ENCODE peak calls at places on chromosomes 16 and 17, in seven cellular contexts. R is colonic mucosa, H is thyroid gland, T is cardiac muscle cell, J is IMR-90, F is thoracic aorta, X is tibial artery. C is an unnamed sample.
A peak's percentile ranks its signal among the peaks of the same experiment; 100 is the strongest.

GRCh38 chr16:23469814-23470213 is 16.8 kb upstream of the COG7 start:
- DNase-seq in R (no peak), H (peak; percentile 77), T (no peak), J (peak; percentile 54), F (no peak), X (no peak), C (no peak)

GRCh38 chr16:72987480-72987901 is 60.4 kb downstream of the ZFHX3 start:
- DNase-seq in R (no peak), H (no peak), T (no peak), J (no peak), F (no peak), X (no peak), C (no peak)

GRCh38 chr17:31595076-31595475 is 203.6 kb downstream of the RAB11FIP4 start:
- DNase-seq in R (no peak), H (no peak), T (no peak), J (peak; percentile 66), F (no peak), X (no peak), C (no peak)

GRCh38 chr16:35185366-35186044 is 1726.1 kb downstream of the TP53TG3F start:
- DNase-seq in R (no peak), H (no peak), T (no peak), J (no peak), F (no peak), X (no peak), C (no peak)

GRCh38 chr16:68227850-68228553 is 7.9 kb downstream of the ESRP2 start:
- DNase-seq in R (no peak), H (peak; percentile 57), T (no peak), J (no peak), F (no peak), X (no peak), C (no peak)

GRCh38 chr16:16042076-16042475 is 92.7 kb downstream of the ABCC1 start:
- DNase-seq in R (no peak), H (peak; percentile 63), T (peak; percentile 49), J (peak; percentile 88), F (peak; percentile 43), X (no peak), C (no peak)

GRCh38 chr16:69318911-69319289 is 7.8 kb downstream of the VPS4A start:
- DNase-seq in R (no peak), H (no peak), T (no peak), J (no peak), F (no peak), X (peak; percentile 9), C (no peak)

GRCh38 chr17:79619196-79619595 is 8.3 kb upstream of the RBFOX3 start:
- DNase-seq in R (no peak), H (no peak), T (no peak), J (no peak), F (no peak), X (no peak), C (no peak)

GRCh38 chr16:75593825-75594820 is 27.9 kb downstream of the GABARAPL2 start:
- DNase-seq in R (no peak), H (no peak), T (no peak), J (peak; percentile 83), F (no peak), X (no peak), C (peak; percentile 67)

GRCh38 chr17:37278247-37278894 is 97.4 kb upstream of the C17orf78 start:
- DNase-seq in R (no peak), H (no peak), T (no peak), J (no peak), F (no peak), X (no peak), C (no peak)

GRCh38 chr17:74921045-74921681 is 1.9 kb downstream of the USH1G start:
- DNase-seq in R (no peak), H (no peak), T (no peak), J (no peak), F (no peak), X (no peak), C (no peak)

GRCh38 chr17:17206913-17207368 is 808 bp upstream of the PLD6 start:
- DNase-seq in R (no peak), H (no peak), T (no peak), J (no peak), F (no peak), X (peak; percentile 51), C (no peak)

GRCh38 chr17:2964370-2964769 is 99.0 kb downstream of the OR1D5 start:
- DNase-seq in R (no peak), H (no peak), T (no peak), J (no peak), F (no peak), X (no peak), C (no peak)

GRCh38 chr17:1177099-1177996 is 2.4 kb downstream of the ABR start:
- DNase-seq in R (no peak), H (no peak), T (peak; percentile 52), J (peak; percentile 44), F (no peak), X (no peak), C (no peak)

GRCh38 chr17:66807182-66807581 is 27.7 kb upstream of the CACNG5 start:
- DNase-seq in R (no peak), H (no peak), T (no peak), J (no peak), F (no peak), X (no peak), C (no peak)

GRCh38 chr16:700684-701584 is 4.7 kb downstream of the FBXL16 start:
- DNase-seq in R (no peak), H (no peak), T (peak; percentile 79), J (no peak), F (no peak), X (no peak), C (no peak)

GRCh38 chr17:80107231-80108021 is 6.0 kb downstream of the GAA start:
- DNase-seq in R (no peak), H (peak; percentile 1), T (no peak), J (no peak), F (no peak), X (no peak), C (no peak)

GRCh38 chr16:57736419-57737281 is 1.1 kb downstream of the KATNB1 start:
- DNase-seq in R (peak; percentile 72), H (peak; percentile 72), T (peak; percentile 20), J (peak; percentile 87), F (no peak), X (no peak), C (no peak)

GRCh38 chr16:11446566-11447119 is 101.4 kb downstream of the RMI2 start:
- DNase-seq in R (no peak), H (no peak), T (no peak), J (no peak), F (no peak), X (no peak), C (no peak)

GRCh38 chr16:4578961-4579530 is 22.9 kb downstream of the C16orf96 start:
- DNase-seq in R (no peak), H (no peak), T (no peak), J (no peak), F (no peak), X (no peak), C (no peak)

GRCh38 chr17:39617446-39618251 is 9.1 kb upstream of the PPP1R1B start:
- DNase-seq in R (peak; percentile 79), H (peak; percentile 80), T (peak; percentile 57), J (peak; percentile 13), F (no peak), X (peak; percentile 51), C (no peak)

GRCh38 chr17:60559995-60560859 is 34.2 kb upstream of the APPBP2 start:
- DNase-seq in R (no peak), H (no peak), T (no peak), J (no peak), F (no peak), X (no peak), C (no peak)

GRCh38 chr17:31842416-31843381 is 16.3 kb downstream of the COPRS start:
- DNase-seq in R (peak; percentile 79), H (peak; percentile 90), T (peak; percentile 88), J (peak; percentile 77), F (no peak), X (peak; percentile 64), C (peak; percentile 76)

GRCh38 chr17:47423406-47424295 is 99.9 kb downstream of the EFCAB13 start:
- DNase-seq in R (peak; percentile 55), H (peak; percentile 46), T (peak; percentile 15), J (no peak), F (no peak), X (no peak), C (peak; percentile 5)

GRCh38 chr17:38550661-38551060 is 55.1 kb downstream of the SRCIN1 start:
- DNase-seq in R (no peak), H (no peak), T (no peak), J (peak; percentile 54), F (peak; percentile 30), X (no peak), C (no peak)

GRCh38 chr16:56801762-56802161 is 63.2 kb upstream of the SLC12A3 start:
- DNase-seq in R (no peak), H (no peak), T (no peak), J (no peak), F (no peak), X (no peak), C (no peak)

GRCh38 chr17:33435716-33436301 is 142.7 kb upstream of the ASIC2 start:
- DNase-seq in R (no peak), H (no peak), T (no peak), J (no peak), F (no peak), X (no peak), C (no peak)

GRCh38 chr17:63439682-63440081 is 6.4 kb downstream of the CYB561 start:
- DNase-seq in R (no peak), H (no peak), T (no peak), J (peak; percentile 51), F (no peak), X (no peak), C (no peak)
- H3K27ac ChIP-seq in R (peak overlapping the region; percentile 42), H (peak overlapping the region; percentile 58), T (no peak overlapping the region), J (no peak overlapping the region), F (no peak overlapping the region), X (no peak overlapping the region), C (no peak overlapping the region)

GRCh38 chr16:31785126-31785525 is 88.5 kb upstream of the ZNF267 start:
- DNase-seq in R (no peak), H (no peak), T (no peak), J (no peak), F (no peak), X (no peak), C (no peak)

DNA sequence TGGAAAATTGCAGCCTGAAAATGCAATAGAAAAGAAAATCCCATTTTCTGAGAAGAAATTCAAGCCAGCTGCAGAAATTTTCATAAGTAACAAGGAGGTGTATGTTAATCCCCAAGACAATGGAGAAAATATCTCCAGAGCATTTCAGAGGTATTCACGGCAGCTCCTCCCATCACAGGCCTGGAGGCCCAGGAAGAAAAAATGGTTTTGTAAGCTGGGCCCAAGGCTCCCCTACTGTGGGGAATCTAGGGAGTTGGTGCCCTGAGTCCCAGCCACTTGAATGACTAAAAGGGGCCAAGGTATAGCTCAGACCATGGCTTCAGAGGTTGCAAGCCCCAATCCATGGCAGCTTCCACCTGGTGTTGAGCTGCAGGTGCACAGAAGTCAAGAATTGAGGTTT is 93.3 kb upstream of the ZNF267 start:
- DNase-seq in R (no peak), H (no peak), T (no peak), J (no peak), F (no peak), X (no peak), C (no peak)
- H3K9me3 ChIP-seq in R (no peaks in the 10 kb centered on the region), H (no peaks in the 10 kb centered on the region), T (no peaks in the 10 kb centered on the region), J (peaks cover 11% of the 10 kb centered on the region), F (peaks cover 59% of the 10 kb centered on the region), X (peaks cover 86% of the 10 kb centered on the region), C (no peaks in the 10 kb centered on the region)

GRCh38 chr16:85114909-85115567 is 2.8 kb upstream of the CIBAR2 start:
- DNase-seq in R (peak; percentile 95), H (peak; percentile 90), T (peak; percentile 92), J (peak; percentile 74), F (peak; percentile 59), X (peak; percentile 90), C (peak; percentile 92)
- H3K4me3 ChIP-seq in R (no peak overlapping the region), H (no peak overlapping the region), T (no peak overlapping the region), J (no peak overlapping the region), F (peak overlapping the region; percentile 63), X (peak overlapping the region; percentile 10), C (no peak overlapping the region)

GRCh38 chr17:58918879-58919278 is 163.2 kb downstream of the PPM1E start:
- DNase-seq in R (no peak), H (no peak), T (no peak), J (no peak), F (no peak), X (no peak), C (no peak)
- H3K27ac ChIP-seq in R (no peak overlapping the region), H (no peak overlapping the region), T (no peak overlapping the region), J (no peak overlapping the region), F (no peak overlapping the region), X (no peak overlapping the region), C (no peak overlapping the region)